ENCODE peak calls at places on chromosomes 7 and 10, in eight cellular contexts. D is ovary, F is colonic mucosa, C is heart left ventricle, G is A549, V is prostate gland, U is AG04450, K is heart right ventricle. E is an unnamed sample.

GRCh38 chr10:99560277-99561126 is 27.8 kb downstream of the NKX2-3 start:
- DNase-seq in C (no peak), G (peak), D (peak), V (peak), F (peak), K (no peak), U (no peak), E (no peak)

GRCh38 chr10:59905066-59905734 is 1.2 kb downstream of the CCDC6 start:
- DNase-seq in D (no peak), C (peak), U (no peak), F (peak), G (no peak), K (peak), V (peak), E (no peak)

GRCh38 chr7:142131439-142131838 is 19.9 kb downstream of the MGAM2 start:
- DNase-seq in K (no peak), G (no peak), D (no peak), V (no peak), C (no peak), F (no peak), U (no peak), E (no peak)

GRCh38 chr7:2009541-2010001 is 223.2 kb downstream of the MAD1L1 start:
- DNase-seq in F (no peak), G (no peak), U (no peak), V (no peak), C (peak), K (peak), D (no peak), E (peak)

GRCh38 chr10:89073719-89074118 is 83.1 kb downstream of the FAS start:
- DNase-seq in U (no peak), V (no peak), G (no peak), D (no peak), F (no peak), C (no peak), K (no peak), E (no peak)

GRCh38 chr10:83871486-83872081 is 267.7 kb upstream of the GHITM start:
- DNase-seq in U (peak), G (peak), C (peak), K (peak), D (peak), F (peak), V (peak), E (peak)

GRCh38 chr7:43196379-43196778 is 83.9 kb downstream of the HECW1 start:
- DNase-seq in D (no peak), K (no peak), U (no peak), F (no peak), V (no peak), G (no peak), C (no peak), E (no peak)

GRCh38 chr7:92720604-92721350 is 115.6 kb downstream of the CDK6 start:
- DNase-seq in K (no peak), D (no peak), F (no peak), C (no peak), U (no peak), V (no peak), G (peak), E (no peak)

GRCh38 chr10:68938117-68938516 is 17.9 kb upstream of the DDX21 start:
- DNase-seq in U (no peak), F (no peak), V (no peak), D (peak), K (no peak), G (peak), C (no peak), E (no peak)

GRCh38 chr10:100327007-100327700 is 2.9 kb downstream of the PKD2L1 start:
- DNase-seq in K (no peak), D (no peak), U (no peak), G (no peak), C (no peak), V (no peak), F (no peak), E (no peak)

GRCh38 chr10:19931886-19932285 is 115.7 kb downstream of the PLXDC2 start:
- DNase-seq in D (no peak), G (no peak), F (no peak), U (no peak), C (no peak), V (no peak), K (no peak), E (no peak)

GRCh38 chr10:19930936-19931859 is 115.0 kb downstream of the PLXDC2 start:
- DNase-seq in F (peak), V (peak), G (no peak), U (peak), D (peak), K (no peak), C (no peak), E (no peak)

GRCh38 chr10:19932806-19933371 is 116.7 kb downstream of the PLXDC2 start:
- DNase-seq in G (no peak), V (no peak), K (no peak), D (no peak), C (no peak), U (no peak), F (no peak), E (no peak)

GRCh38 chr10:19933772-19934171 is 117.5 kb downstream of the PLXDC2 start:
- DNase-seq in F (no peak), V (no peak), D (no peak), G (no peak), U (no peak), K (no peak), C (no peak), E (no peak)

GRCh38 chr10:19929466-19930140 is 113.4 kb downstream of the PLXDC2 start:
- DNase-seq in F (no peak), D (no peak), U (peak), G (no peak), V (no peak), C (no peak), K (no peak), E (no peak)
- H3K4me3 ChIP-seq in F (no peak), D (no peak), U (no peak), G (no peak), V (no peak), C (no peak), K (no peak), E (no peak)

GRCh38 chr10:80660736-80661135 is 123.0 kb downstream of the SH2D4B start:
- DNase-seq in U (no peak), V (no peak), K (no peak), F (no peak), D (no peak), C (no peak), G (no peak), E (no peak)

GRCh38 chr10:80660266-80660665 is 122.6 kb downstream of the SH2D4B start:
- DNase-seq in G (no peak), U (no peak), K (no peak), D (no peak), C (no peak), V (no peak), F (no peak), E (no peak)

GRCh38 chr10:80658068-80658467 is 120.4 kb downstream of the SH2D4B start:
- DNase-seq in D (no peak), C (no peak), K (no peak), V (no peak), G (no peak), U (no peak), F (no peak), E (no peak)

GRCh38 chr10:80659284-80659683 is 121.6 kb downstream of the SH2D4B start:
- DNase-seq in G (no peak), F (no peak), U (no peak), K (peak), D (no peak), V (no peak), C (no peak), E (no peak)

GRCh38 chr10:80655898-80656297 is 118.2 kb downstream of the SH2D4B start:
- DNase-seq in F (no peak), C (no peak), V (no peak), U (no peak), D (no peak), G (no peak), K (no peak), E (no peak)
- TF ChIP-seq CTCF in F (no peak), C (no peak), V (no peak), U (no peak), D (no peak), G (no peak), K (no peak), E (no peak)

DNA sequence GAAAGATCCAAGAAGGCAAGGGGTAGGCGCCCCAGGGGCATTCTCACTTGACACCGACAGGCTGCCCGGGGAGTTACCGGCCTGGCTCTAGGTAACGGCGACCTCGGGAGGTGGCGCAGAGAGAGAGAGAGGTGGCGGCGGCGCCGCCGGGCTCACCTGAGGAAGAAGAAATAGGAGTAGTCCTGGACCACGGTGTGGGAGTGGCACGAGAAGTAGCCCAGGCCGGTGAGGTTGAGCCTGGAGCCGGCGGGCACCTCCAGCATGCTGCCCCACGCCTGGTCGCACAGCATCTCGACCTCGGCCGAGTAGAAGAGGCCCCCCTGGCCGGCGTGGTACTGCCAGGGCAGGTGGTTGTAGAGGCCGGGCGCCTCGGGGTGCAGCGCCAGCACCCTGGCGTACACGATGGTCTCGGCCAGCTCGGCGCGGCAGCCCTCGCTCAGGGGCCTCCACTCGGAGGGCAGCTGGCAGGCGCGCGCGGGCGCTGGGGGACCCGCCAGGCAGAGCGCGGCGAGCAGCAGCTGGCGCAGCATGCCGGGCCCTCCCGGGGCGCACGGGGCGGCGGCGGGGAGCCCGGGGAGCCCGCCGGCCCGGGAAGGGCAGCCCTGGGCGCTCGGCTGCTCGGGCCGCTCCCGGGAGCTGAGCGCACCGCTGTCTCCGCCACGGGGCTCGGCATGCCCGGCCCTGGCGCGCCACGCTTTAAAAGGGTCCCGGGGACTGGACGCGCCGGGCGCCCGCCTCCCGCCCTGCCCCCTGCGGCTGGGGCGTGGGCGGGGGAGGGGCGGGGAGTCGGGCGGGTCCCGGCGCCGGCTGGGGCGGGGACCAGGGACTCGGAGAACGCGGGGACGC is at the start of gene CCDC3:
- DNase-seq in U (no peak), C (peak), D (peak), F (peak), G (no peak), K (peak), V (peak), E (no peak)
- H3K4me3 ChIP-seq in U (peak), C (peak), D (peak), F (peak), G (peak), K (peak), V (peak), E (peak)

GRCh38 chr10:121891103-121891502 is 36.7 kb downstream of the ATE1 start:
- DNase-seq in K (no peak), V (no peak), G (no peak), F (no peak), U (no peak), C (no peak), D (no peak), E (no peak)

GRCh38 chr10:121889212-121889611 is 38.6 kb downstream of the ATE1 start:
- DNase-seq in F (no peak), G (no peak), C (no peak), K (no peak), D (no peak), V (no peak), U (no peak), E (no peak)

GRCh38 chr10:121886181-121886580 is 41.6 kb downstream of the ATE1 start:
- DNase-seq in V (no peak), K (no peak), F (no peak), U (no peak), G (no peak), D (no peak), C (no peak), E (no peak)

DNA sequence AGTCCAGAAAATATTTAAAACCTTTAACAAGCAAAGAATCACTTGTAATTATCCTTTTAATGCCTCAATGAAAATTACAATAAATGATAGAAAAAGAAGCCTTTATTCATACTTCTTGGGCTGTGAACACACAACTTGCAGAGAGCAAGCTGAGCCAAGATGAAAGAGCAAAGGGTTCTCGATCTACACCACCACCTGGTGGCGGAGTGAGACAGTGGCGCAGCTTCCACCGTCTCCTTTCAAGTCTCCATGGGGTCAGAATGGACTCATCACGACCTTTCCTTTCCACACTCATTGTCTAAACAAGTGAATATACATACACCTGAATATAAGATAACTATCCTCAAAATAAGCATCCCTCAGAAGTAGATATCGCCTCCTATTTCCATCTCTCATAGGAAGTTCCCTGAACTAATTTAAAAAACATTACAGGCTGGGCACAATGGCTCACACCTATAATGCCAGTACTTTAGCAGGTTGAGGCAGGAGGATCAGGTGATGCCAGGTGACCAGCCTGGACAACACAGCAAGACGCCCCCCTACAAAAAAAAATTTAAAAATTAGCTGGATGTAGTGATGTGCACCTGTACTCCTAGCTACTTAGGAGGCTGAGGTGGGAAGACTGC is 40.7 kb downstream of the ATE1 start:
- DNase-seq in K (peak), U (peak), G (peak), C (peak), F (peak), V (peak), D (peak), E (peak)
- TF ChIP-seq CTCF in K (peak), U (peak), G (peak), C (peak), F (peak), V (peak), D (no peak), E (peak)

GRCh38 chr7:143239822-143240221 is 18.0 kb downstream of the TAS2R40 start:
- DNase-seq in K (no peak), D (no peak), F (no peak), G (no peak), V (no peak), C (no peak), U (no peak), E (no peak)
- H3K4me3 ChIP-seq in K (no peak), D (no peak), F (no peak), G (no peak), V (no peak), C (no peak), U (no peak), E (no peak)

GRCh38 chr10:6778992-6779701 is 199.1 kb upstream of the PRKCQ start:
- DNase-seq in D (no peak), K (no peak), C (no peak), G (peak), U (peak), V (peak), F (no peak), E (peak)
- TF ChIP-seq CTCF in D (no peak), K (no peak), C (no peak), G (no peak), U (no peak), V (no peak), F (no peak), E (no peak)

GRCh38 chr7:134907639-134908038 is 78.7 kb upstream of the AGBL3 start:
- DNase-seq in G (no peak), C (no peak), F (peak), U (no peak), D (no peak), K (no peak), V (no peak), E (no peak)
- H3K4me3 ChIP-seq in G (no peak), C (no peak), F (no peak), U (no peak), D (no peak), K (no peak), V (no peak), E (no peak)

DNA sequence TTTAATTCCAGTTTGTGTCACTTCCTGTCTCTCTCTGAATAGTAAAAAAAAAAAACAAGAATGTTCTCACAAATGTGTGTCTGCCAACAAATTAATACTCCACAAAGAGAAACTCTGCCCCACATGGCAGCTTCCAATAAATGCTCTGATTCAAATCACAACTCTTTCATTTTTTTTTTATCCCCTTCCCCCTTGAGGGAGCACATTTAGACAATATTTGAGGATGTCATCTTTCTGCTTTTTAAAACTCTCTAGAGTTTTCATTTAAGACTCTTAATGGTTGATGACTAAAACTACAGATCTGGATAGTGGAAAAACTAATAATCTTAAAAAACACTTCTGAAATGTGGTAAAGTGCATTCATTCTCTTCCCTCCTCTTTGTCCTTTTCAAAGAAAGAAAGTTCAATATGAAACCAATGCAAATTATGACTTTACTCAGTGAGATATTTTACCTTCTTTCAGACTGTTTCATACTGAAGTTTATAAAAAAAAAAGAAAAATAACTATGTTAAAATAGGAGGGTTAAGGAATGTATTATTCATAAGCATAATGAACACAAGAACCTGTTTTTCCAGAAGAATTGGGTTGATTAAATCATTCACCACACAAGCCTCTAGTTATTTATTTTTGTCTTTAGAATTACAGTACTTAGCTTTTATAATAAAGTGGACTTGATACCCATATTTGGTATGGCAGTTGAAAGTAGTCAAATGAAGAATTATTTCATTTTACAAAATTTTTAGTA is 42.4 kb downstream of the ARID5B start:
- DNase-seq in G (no peak), C (no peak), F (no peak), U (no peak), K (no peak), D (no peak), V (no peak), E (no peak)
- TF ChIP-seq CTCF in G (no peak), C (no peak), F (no peak), U (peak), K (no peak), D (no peak), V (no peak), E (no peak)

GRCh38 chr7:51154201-51154600 is 162.4 kb downstream of the COBL start:
- DNase-seq in C (no peak), G (no peak), K (no peak), F (no peak), D (no peak), V (no peak), U (no peak), E (peak)

GRCh38 chr7:51150193-51150592 is 166.4 kb downstream of the COBL start:
- DNase-seq in D (no peak), F (no peak), V (no peak), C (no peak), G (no peak), K (no peak), U (no peak), E (no peak)

GRCh38 chr7:51152801-51153200 is 163.8 kb downstream of the COBL start:
- DNase-seq in D (no peak), K (no peak), F (no peak), G (no peak), C (no peak), V (no peak), U (no peak), E (no peak)

GRCh38 chr7:51148216-51148615 is 168.4 kb downstream of the COBL start:
- DNase-seq in U (no peak), F (no peak), V (no peak), D (no peak), C (no peak), G (no peak), K (no peak), E (no peak)

DNA sequence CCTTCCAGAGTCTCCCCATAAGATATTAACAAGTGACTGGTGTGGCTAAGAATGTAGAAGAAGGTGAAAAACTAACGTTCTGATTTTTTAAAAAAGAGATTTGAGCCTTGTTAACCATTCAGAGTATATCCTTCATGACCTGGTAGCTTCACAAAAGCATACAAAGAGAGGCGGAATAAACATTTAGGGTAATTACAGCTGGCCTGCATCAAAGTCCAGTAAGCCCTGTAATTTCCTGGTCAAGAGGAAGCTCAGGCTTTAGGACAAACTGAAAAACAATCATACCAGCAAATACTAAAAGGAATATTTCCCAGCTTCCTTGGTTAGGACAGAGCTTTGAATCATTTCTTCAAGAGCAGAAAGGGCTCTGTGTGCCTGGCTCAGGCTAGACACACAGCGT is 165.2 kb downstream of the COBL start:
- DNase-seq in G (no peak), K (no peak), V (no peak), F (no peak), C (no peak), D (no peak), U (no peak), E (no peak)
- H3K4me3 ChIP-seq in G (no peak), K (no peak), V (no peak), F (no peak), C (no peak), D (no peak), U (no peak), E (no peak)

GRCh38 chr10:35379226-35380137 is 43.2 kb downstream of the CCNY start:
- DNase-seq in F (no peak), G (no peak), K (peak), C (peak), V (no peak), U (peak), D (no peak), E (no peak)
- TF ChIP-seq CTCF in F (no peak), G (no peak), K (no peak), C (no peak), V (no peak), U (no peak), D (no peak), E (no peak)

E was measured in dorsolateral prefrontal cortex.